ENCODE peak calls at places on chromosomes 4 and X, in six cellular contexts. B, K, F, J, V and U are unnamed samples.
A peak's percentile ranks its signal among the peaks of the same experiment; 100 is the strongest.

GRCh38 chrX:46860536-46860935 is 23.7 kb downstream of the RP2 start:
- DNase-seq in B (no peak), K (no peak), F (no peak), J (no peak), V (peak; percentile 49), U (no peak)

GRCh38 chr4:38675167-38676121 is 11.4 kb downstream of the KLF3 start:
- DNase-seq in B (no peak), K (no peak), F (peak; percentile 43), J (peak; percentile 55), V (peak; percentile 77), U (no peak)

GRCh38 chr4:182752158-182752910 is 164.9 kb downstream of the DCTD start:
- DNase-seq in B (no peak), K (no peak), F (no peak), J (no peak), V (no peak), U (no peak)

GRCh38 chr4:44121210-44121609 is 327.4 kb downstream of the KCTD8 start:
- DNase-seq in B (no peak), K (no peak), F (no peak), J (no peak), V (no peak), U (no peak)

GRCh38 chr4:141713771-141714445 is 77.5 kb downstream of the IL15 start:
- DNase-seq in B (no peak), K (no peak), F (no peak), J (no peak), V (no peak), U (no peak)

GRCh38 chr4:2592572-2592971 is 56.1 kb downstream of the FAM193A start:
- DNase-seq in B (no peak), K (no peak), F (no peak), J (no peak), V (no peak), U (no peak)

GRCh38 chrX:49172280-49172780 is 632 bp downstream of the PLP2 start:
- DNase-seq in B (no peak), K (no peak), F (peak; percentile 52), J (peak; percentile 53), V (no peak), U (no peak)

GRCh38 chrX:118847676-118848075 is 24.1 kb downstream of the ZCCHC12 start:
- DNase-seq in B (no peak), K (no peak), F (no peak), J (peak; percentile 34), V (peak; percentile 34), U (no peak)

GRCh38 chrX:132618810-132619209 is 130.0 kb upstream of the MBNL3 start:
- DNase-seq in B (no peak), K (no peak), F (no peak), J (no peak), V (peak; percentile 31), U (no peak)

GRCh38 chrX:46686003-46686645 is 72.8 kb downstream of the SLC9A7 start:
- DNase-seq in B (no peak), K (no peak), F (no peak), J (peak; percentile 37), V (peak; percentile 11), U (no peak)

GRCh38 chr4:57080781-57081650 is 29.2 kb downstream of the IGFBP7 start:
- DNase-seq in B (no peak), K (no peak), F (no peak), J (no peak), V (peak; percentile 70), U (no peak)

GRCh38 chr4:188949608-188950007 is 810.4 kb downstream of the TRIML1 start:
- DNase-seq in B (no peak), K (no peak), F (no peak), J (no peak), V (no peak), U (no peak)

GRCh38 chr4:149708513-149709175 is 107.0 kb downstream of the IQCM start:
- DNase-seq in B (no peak), K (no peak), F (no peak), J (no peak), V (no peak), U (no peak)

GRCh38 chr4:114754616-114755015 is 156.0 kb downstream of the UGT8 start:
- DNase-seq in B (no peak), K (no peak), F (no peak), J (no peak), V (no peak), U (no peak)

GRCh38 chrX:103376979-103377324 is 614 bp downstream of the BEX3 start:
- DNase-seq in B (no peak), K (no peak), F (no peak), J (no peak), V (no peak), U (no peak)

GRCh38 chrX:103372886-103373285 is 3.5 kb upstream of the BEX3 start:
- DNase-seq in B (no peak), K (no peak), F (no peak), J (no peak), V (no peak), U (no peak)

GRCh38 chrX:103373581-103373980 is 2.8 kb upstream of the BEX3 start:
- DNase-seq in B (no peak), K (no peak), F (no peak), J (no peak), V (no peak), U (no peak)

GRCh38 chrX:103378990-103379389 is 2.7 kb downstream of the BEX3 start:
- DNase-seq in B (no peak), K (no peak), F (no peak), J (no peak), V (no peak), U (no peak)

GRCh38 chrX:103376118-103376978 is at the start of gene BEX3:
- DNase-seq in B (no peak), K (peak; percentile 56), F (no peak), J (no peak), V (peak; percentile 24), U (no peak)
- TF ChIP-seq POLR2A in B (peak; percentile 50), K (peak; percentile 85), F (no peak), J (no peak), V (no peak), U (no peak)

DNA sequence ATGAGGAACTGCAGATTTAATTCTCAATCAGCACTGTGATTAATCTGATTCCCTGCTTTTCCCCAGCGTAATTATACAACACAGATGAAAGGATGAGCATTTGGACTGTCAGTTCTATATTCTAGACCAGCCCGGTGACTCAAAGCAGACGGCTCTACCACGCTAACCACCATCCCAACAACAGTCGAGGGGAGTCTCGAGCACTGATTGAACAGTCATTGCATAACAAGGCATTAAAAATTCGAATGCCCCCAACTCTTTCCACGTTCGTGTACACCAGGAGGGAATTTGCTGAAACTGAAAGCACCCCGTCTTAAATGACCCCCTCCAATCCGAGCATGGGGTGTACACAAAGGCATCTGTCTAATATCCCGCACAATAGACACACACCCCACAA is 1.2 kb downstream of the CASK start:
- DNase-seq in B (no peak), K (no peak), F (no peak), J (no peak), V (no peak), U (no peak)
- TF ChIP-seq TAF1 in B (no peak), K (no peak), F (no peak), J (no peak), V (no peak), U (no peak)

DNA sequence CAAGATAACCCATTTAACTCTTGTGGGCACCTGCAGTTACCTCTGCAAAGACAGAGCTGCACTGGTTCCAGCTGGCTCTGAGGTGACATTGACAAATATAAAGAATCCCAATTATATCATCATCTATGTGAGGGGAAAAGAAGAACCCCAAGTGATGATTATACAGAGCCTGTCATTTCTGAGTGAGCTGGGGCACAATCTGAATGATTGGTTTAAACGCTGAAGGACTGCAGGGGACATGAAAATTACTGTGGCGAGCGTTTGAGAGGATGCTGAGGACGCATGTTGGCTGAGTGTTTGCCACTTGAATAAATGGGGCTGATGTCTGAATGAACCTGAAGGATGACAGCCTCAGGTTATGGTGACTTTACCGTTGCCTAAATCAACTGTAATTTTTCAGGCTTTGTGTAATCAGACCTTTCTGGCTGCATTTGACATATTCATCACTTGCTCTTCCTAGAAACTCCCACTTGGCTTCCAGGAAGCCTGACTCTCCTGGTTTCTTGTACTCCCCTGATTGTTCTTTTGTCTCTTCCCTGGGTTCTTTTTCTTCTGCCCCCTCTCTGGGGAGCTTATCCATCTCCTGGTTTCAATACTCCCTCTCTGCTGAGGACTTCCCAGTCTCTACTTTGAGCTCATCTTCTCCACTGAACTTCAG is 4.1 kb upstream of the HSD17B10 start:
- DNase-seq in B (no peak), K (no peak), F (no peak), J (no peak), V (no peak), U (no peak)
- TF ChIP-seq POLR2AphosphoS5 in B (no peak), K (no peak), F (no peak), J (no peak), V (no peak), U (no peak)

GRCh38 chr4:76213415-76214268 is at the start of gene SCARB2:
- DNase-seq in B (no peak), K (no peak), F (peak; percentile 64), J (peak; percentile 86), V (peak; percentile 61), U (peak; percentile 62)
- TF ChIP-seq POLR2A in B (peak; percentile 76), K (peak; percentile 66), F (no peak), J (peak; percentile 64), V (peak; percentile 84), U (peak; percentile 60)

GRCh38 chr4:145907363-145907762 is 31.3 kb downstream of the ZNF827 start:
- DNase-seq in B (no peak), K (no peak), F (no peak), J (no peak), V (no peak), U (no peak)
- TF ChIP-seq TAF1 in B (no peak), K (no peak), F (no peak), J (no peak), V (no peak), U (no peak)

GRCh38 chr4:99202094-99202493 is 17.0 kb downstream of the ADH6 start:
- DNase-seq in B (no peak), K (no peak), F (no peak), J (no peak), V (no peak), U (no peak)

GRCh38 chr4:99200148-99200547 is 18.9 kb downstream of the ADH6 start:
- DNase-seq in B (no peak), K (no peak), F (no peak), J (no peak), V (no peak), U (no peak)

GRCh38 chr4:99205104-99205979 is 13.7 kb downstream of the ADH6 start:
- DNase-seq in B (no peak), K (no peak), F (no peak), J (no peak), V (peak; percentile 83), U (no peak)

GRCh38 chr4:99201687-99202086 is 17.4 kb downstream of the ADH6 start:
- DNase-seq in B (no peak), K (no peak), F (no peak), J (no peak), V (no peak), U (no peak)

DNA sequence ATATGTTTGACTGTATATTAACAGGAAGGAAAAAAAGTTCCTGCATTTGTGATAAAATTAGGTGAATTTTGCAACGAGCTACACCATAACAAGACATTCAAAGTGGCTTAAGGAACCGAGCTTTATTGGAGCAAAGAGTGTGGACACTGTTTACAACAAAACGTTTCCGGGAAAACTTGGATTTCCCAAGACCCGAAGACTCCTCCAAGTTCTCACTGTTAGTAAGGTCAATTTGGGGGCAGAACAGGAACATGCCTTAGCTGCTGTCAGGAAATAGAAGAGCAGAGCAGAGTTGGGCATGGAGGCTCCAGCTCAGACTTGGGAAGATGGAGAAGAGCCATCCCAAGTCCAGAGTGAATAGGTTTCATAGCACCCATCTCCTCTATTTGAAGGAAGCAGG is 16.5 kb downstream of the ADH6 start:
- DNase-seq in B (no peak), K (no peak), F (no peak), J (no peak), V (no peak), U (no peak)
- TF ChIP-seq POLR2AphosphoS5 in B (no peak), K (no peak), F (no peak), J (no peak), V (peak; percentile 29), U (no peak)

GRCh38 chr4:80185787-80186548 is 11.3 kb upstream of the PRDM8 start:
- DNase-seq in B (no peak), K (no peak), F (no peak), J (no peak), V (no peak), U (no peak)
- TF ChIP-seq POLR2A in B (no peak), K (no peak), F (no peak), J (no peak), V (no peak), U (no peak)